ENCODE peak calls at places on chromosome 1, in five cellular contexts. One of them, this sample, is unnamed.

GRCh38 chr1:10444795-10445397 is 4.9 kb upstream of the CORT start:
- DNase-seq in A549: no peak
- DNase-seq in H9: no peak
- DNase-seq in lower lobe of right lung: no peak
- DNase-seq in stomach: no peak
- DNase-seq in this sample: no peak

GRCh38 chr1:90718411-90719320 is 1.6 kb upstream of the BARHL2 start:
- DNase-seq in A549: no peak
- DNase-seq in H9: peak
- DNase-seq in lower lobe of right lung: no peak
- DNase-seq in stomach: no peak
- DNase-seq in this sample: no peak

GRCh38 chr1:215793210-215793609 is 226.1 kb downstream of the KCTD3 start:
- DNase-seq in A549: peak
- DNase-seq in H9: no peak
- DNase-seq in lower lobe of right lung: no peak
- DNase-seq in stomach: no peak
- DNase-seq in this sample: no peak

GRCh38 chr1:101002551-101002950 is 23.0 kb downstream of the DPH5 start:
- DNase-seq in A549: no peak
- DNase-seq in H9: no peak
- DNase-seq in lower lobe of right lung: no peak
- DNase-seq in stomach: no peak
- DNase-seq in this sample: no peak

GRCh38 chr1:111406325-111406768 is 21.2 kb downstream of the OVGP1 start:
- DNase-seq in A549: no peak
- DNase-seq in H9: no peak
- DNase-seq in lower lobe of right lung: no peak
- DNase-seq in stomach: peak
- DNase-seq in this sample: peak

GRCh38 chr1:202858306-202858705 is 30.6 kb downstream of the RABIF start:
- DNase-seq in A549: no peak
- DNase-seq in H9: no peak
- DNase-seq in lower lobe of right lung: no peak
- DNase-seq in stomach: peak
- DNase-seq in this sample: no peak

GRCh38 chr1:162908780-162909179 is 47.8 kb upstream of the CCDC190 start:
- DNase-seq in A549: no peak
- DNase-seq in H9: no peak
- DNase-seq in lower lobe of right lung: no peak
- DNase-seq in stomach: no peak
- DNase-seq in this sample: no peak

GRCh38 chr1:33410091-33410701 is 20.7 kb downstream of the PHC2 start:
- DNase-seq in A549: no peak
- DNase-seq in H9: no peak
- DNase-seq in lower lobe of right lung: no peak
- DNase-seq in stomach: no peak
- DNase-seq in this sample: no peak

GRCh38 chr1:39230261-39231190 is 26.0 kb downstream of the MACF1 start:
- DNase-seq in A549: no peak
- DNase-seq in H9: no peak
- DNase-seq in lower lobe of right lung: no peak
- DNase-seq in stomach: no peak
- DNase-seq in this sample: peak

GRCh38 chr1:47812848-47813508 is 184.2 kb downstream of the TRABD2B start:
- DNase-seq in A549: no peak
- DNase-seq in H9: no peak
- DNase-seq in lower lobe of right lung: no peak
- DNase-seq in stomach: no peak
- DNase-seq in this sample: no peak

GRCh38 chr1:10644307-10645128 is 151.9 kb downstream of the CASZ1 start:
- DNase-seq in A549: no peak
- DNase-seq in H9: no peak
- DNase-seq in lower lobe of right lung: no peak
- DNase-seq in stomach: no peak
- DNase-seq in this sample: peak

GRCh38 chr1:46510998-46511365 is 21.3 kb downstream of the DMBX1 start:
- DNase-seq in A549: no peak
- DNase-seq in H9: no peak
- DNase-seq in lower lobe of right lung: no peak
- DNase-seq in stomach: no peak
- DNase-seq in this sample: no peak

GRCh38 chr1:174800951-174801350 is 198.8 kb upstream of the CACYBP start:
- DNase-seq in A549: no peak
- DNase-seq in H9: no peak
- DNase-seq in lower lobe of right lung: no peak
- DNase-seq in stomach: no peak
- DNase-seq in this sample: no peak

GRCh38 chr1:63407002-63407401 is 39.6 kb downstream of the ALG6 start:
- DNase-seq in A549: no peak
- DNase-seq in H9: no peak
- DNase-seq in lower lobe of right lung: no peak
- DNase-seq in stomach: no peak
- DNase-seq in this sample: no peak

GRCh38 chr1:56644941-56645662 is at the start of gene PRKAA2:
- DNase-seq in A549: peak
- DNase-seq in H9: peak
- DNase-seq in lower lobe of right lung: peak
- DNase-seq in stomach: peak
- DNase-seq in this sample: peak

GRCh38 chr1:173134800-173135199 is 72.3 kb downstream of the TNFSF4 start:
- DNase-seq in A549: no peak
- DNase-seq in H9: no peak
- DNase-seq in lower lobe of right lung: peak
- DNase-seq in stomach: no peak
- DNase-seq in this sample: no peak

GRCh38 chr1:154628122-154628405 is 20.1 kb upstream of the ADAR start:
- DNase-seq in A549: no peak
- DNase-seq in H9: no peak
- DNase-seq in lower lobe of right lung: no peak
- DNase-seq in stomach: no peak
- DNase-seq in this sample: no peak

GRCh38 chr1:206713070-206713469 is 28.4 kb downstream of the MAPKAPK2 start:
- DNase-seq in A549: no peak
- DNase-seq in H9: no peak
- DNase-seq in lower lobe of right lung: no peak
- DNase-seq in stomach: no peak
- DNase-seq in this sample: peak

GRCh38 chr1:230125633-230126528 is 58.8 kb downstream of the GALNT2 start:
- DNase-seq in A549: no peak
- DNase-seq in H9: no peak
- DNase-seq in lower lobe of right lung: no peak
- DNase-seq in stomach: no peak
- DNase-seq in this sample: peak

GRCh38 chr1:61241411-61241838 is 159.1 kb downstream of the NFIA start:
- DNase-seq in A549: no peak
- DNase-seq in H9: no peak
- DNase-seq in lower lobe of right lung: no peak
- DNase-seq in stomach: no peak
- DNase-seq in this sample: no peak

GRCh38 chr1:221794925-221795324 is 53.0 kb upstream of the DUSP10 start:
- DNase-seq in A549: no peak
- DNase-seq in H9: no peak
- DNase-seq in lower lobe of right lung: no peak
- DNase-seq in stomach: no peak
- DNase-seq in this sample: no peak

GRCh38 chr1:228109962-228110488 is 926 bp upstream of the MRPL55 start:
- DNase-seq in A549: no peak
- DNase-seq in H9: no peak
- DNase-seq in lower lobe of right lung: no peak
- DNase-seq in stomach: no peak
- DNase-seq in this sample: peak

GRCh38 chr1:39500862-39501389 is 9.5 kb downstream of the BMP8A start:
- DNase-seq in A549: no peak
- DNase-seq in H9: no peak
- DNase-seq in lower lobe of right lung: no peak
- DNase-seq in stomach: no peak
- DNase-seq in this sample: no peak

GRCh38 chr1:247366926-247367325 is 35.3 kb upstream of the ZNF496 start:
- DNase-seq in A549: no peak
- DNase-seq in H9: no peak
- DNase-seq in lower lobe of right lung: no peak
- DNase-seq in stomach: no peak
- DNase-seq in this sample: no peak

GRCh38 chr1:173333581-173333980 is 126.5 kb upstream of the TNFSF4 start:
- DNase-seq in A549: no peak
- DNase-seq in H9: no peak
- DNase-seq in lower lobe of right lung: no peak
- DNase-seq in stomach: no peak
- DNase-seq in this sample: peak

GRCh38 chr1:100188617-100189016 is 10.6 kb upstream of the LRRC39 start:
- DNase-seq in A549: no peak
- DNase-seq in H9: no peak
- DNase-seq in lower lobe of right lung: no peak
- DNase-seq in stomach: no peak
- DNase-seq in this sample: no peak

GRCh38 chr1:156659994-156660751 is 17.0 kb downstream of the NES start:
- DNase-seq in A549: peak
- DNase-seq in H9: peak
- DNase-seq in lower lobe of right lung: peak
- DNase-seq in stomach: peak
- DNase-seq in this sample: peak

GRCh38 chr1:117611894-117612481 is 6.1 kb downstream of the TENT5C start:
- DNase-seq in A549: no peak
- DNase-seq in H9: no peak
- DNase-seq in lower lobe of right lung: no peak
- DNase-seq in stomach: no peak
- DNase-seq in this sample: no peak

GRCh38 chr1:222817529-222817928 is 2.7 kb downstream of the DISP1 start:
- DNase-seq in A549: peak
- DNase-seq in H9: no peak
- DNase-seq in lower lobe of right lung: no peak
- DNase-seq in stomach: no peak
- DNase-seq in this sample: no peak

GRCh38 chr1:108829498-108829916 is 27.4 kb downstream of the AKNAD1 start:
- DNase-seq in A549: no peak
- DNase-seq in H9: no peak
- DNase-seq in lower lobe of right lung: no peak
- DNase-seq in stomach: no peak
- DNase-seq in this sample: no peak

GRCh38 chr1:88612783-88613182 is 71.3 kb upstream of the PKN2 start:
- DNase-seq in A549: no peak
- DNase-seq in H9: no peak
- DNase-seq in lower lobe of right lung: no peak
- DNase-seq in stomach: no peak
- DNase-seq in this sample: no peak

GRCh38 chr1:88609051-88609450 is 75.0 kb upstream of the PKN2 start:
- DNase-seq in A549: no peak
- DNase-seq in H9: no peak
- DNase-seq in lower lobe of right lung: no peak
- DNase-seq in stomach: no peak
- DNase-seq in this sample: no peak

GRCh38 chr1:88610687-88611086 is 73.4 kb upstream of the PKN2 start:
- DNase-seq in A549: no peak
- DNase-seq in H9: no peak
- DNase-seq in lower lobe of right lung: no peak
- DNase-seq in stomach: no peak
- DNase-seq in this sample: no peak

GRCh38 chr1:88612299-88612698 is 71.8 kb upstream of the PKN2 start:
- DNase-seq in A549: no peak
- DNase-seq in H9: no peak
- DNase-seq in lower lobe of right lung: no peak
- DNase-seq in stomach: no peak
- DNase-seq in this sample: no peak

GRCh38 chr1:88608139-88608943 is 75.7 kb upstream of the PKN2 start:
- DNase-seq in A549: peak
- DNase-seq in H9: no peak
- DNase-seq in lower lobe of right lung: no peak
- DNase-seq in stomach: no peak
- DNase-seq in this sample: peak
- TF ChIP-seq CTCF in A549: peak
- TF ChIP-seq CTCF in H9: peak
- TF ChIP-seq CTCF in lower lobe of right lung: peak
- TF ChIP-seq CTCF in stomach: no peak
- TF ChIP-seq CTCF in this sample: peak

DNA sequence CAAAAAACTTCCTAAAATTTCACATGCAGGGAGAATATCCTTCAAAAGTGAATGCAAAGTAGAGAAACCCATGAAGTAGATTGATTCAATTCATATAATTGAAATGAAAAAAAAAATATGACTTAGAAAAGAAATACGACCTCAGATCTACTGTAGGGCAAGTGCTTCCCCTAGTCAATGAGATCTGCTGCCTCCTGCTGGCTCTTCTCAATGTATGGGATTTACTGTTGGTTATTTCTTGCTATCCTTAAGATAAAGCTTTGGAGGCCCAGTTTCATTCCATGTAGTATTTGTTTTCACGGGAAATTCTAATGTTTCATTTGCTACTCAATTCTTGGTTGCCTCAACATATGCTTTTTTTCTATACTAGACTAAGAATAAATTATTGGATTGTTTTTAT is 46.2 kb downstream of the ZNF648 start:
- DNase-seq in A549: no peak
- DNase-seq in H9: no peak
- DNase-seq in lower lobe of right lung: no peak
- DNase-seq in stomach: no peak
- DNase-seq in this sample: no peak
- TF ChIP-seq CTCF in A549: peak
- TF ChIP-seq CTCF in H9: peak
- TF ChIP-seq CTCF in lower lobe of right lung: no peak
- TF ChIP-seq CTCF in stomach: no peak
- TF ChIP-seq CTCF in this sample: no peak

GRCh38 chr1:183164963-183165362 is 21.1 kb upstream of the LAMC2 start:
- DNase-seq in A549: no peak
- DNase-seq in H9: no peak
- DNase-seq in lower lobe of right lung: no peak
- DNase-seq in stomach: no peak
- DNase-seq in this sample: no peak
- TF ChIP-seq CTCF in A549: no peak
- TF ChIP-seq CTCF in H9: no peak
- TF ChIP-seq CTCF in lower lobe of right lung: no peak
- TF ChIP-seq CTCF in stomach: no peak
- TF ChIP-seq CTCF in this sample: no peak

DNA sequence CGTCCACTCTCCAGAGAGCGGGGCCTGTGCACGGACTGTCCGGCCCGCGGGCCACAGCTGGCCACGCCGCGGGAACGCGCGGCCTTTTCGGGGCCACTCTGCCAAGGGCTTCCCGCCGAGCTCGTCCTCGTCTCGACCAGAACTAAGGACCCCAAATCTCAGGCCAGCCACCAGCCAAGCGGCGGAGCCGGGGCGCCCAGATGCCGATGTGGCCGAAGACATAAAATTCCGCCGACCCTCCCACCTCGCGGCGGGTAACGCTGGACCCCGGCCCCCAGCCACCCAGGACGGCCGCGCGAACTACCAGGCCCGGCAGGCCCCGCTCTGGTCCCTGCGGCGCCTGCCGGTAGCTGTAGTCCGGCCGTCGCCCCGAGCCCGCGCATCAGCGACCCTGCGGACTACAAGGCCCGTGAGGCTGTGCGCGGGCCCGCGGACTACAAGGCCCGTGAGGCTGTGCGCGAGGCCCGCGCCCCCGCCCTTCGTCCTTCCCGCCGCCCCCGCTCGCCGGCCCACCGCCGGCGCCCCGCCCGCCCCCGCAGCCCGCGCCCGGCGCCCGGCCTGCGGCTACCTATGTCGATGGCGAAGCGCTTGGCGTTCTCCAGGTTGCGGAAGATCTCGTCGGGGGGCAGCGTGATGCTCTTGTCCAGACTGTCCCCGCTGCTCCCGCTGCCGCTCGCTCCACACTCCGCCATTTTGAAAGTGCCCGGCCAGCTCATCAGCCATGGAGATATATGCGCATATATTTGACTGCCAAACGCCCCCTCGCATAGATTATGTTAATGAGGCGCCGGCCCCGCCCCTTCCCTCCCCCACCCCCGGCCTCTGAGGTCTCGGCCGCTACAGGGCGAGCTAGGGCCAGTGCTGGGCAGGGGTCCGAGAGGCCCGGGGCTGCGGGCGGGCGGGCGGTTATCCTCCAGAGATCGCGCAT is at the start of gene PANK4:
- DNase-seq in A549: peak
- DNase-seq in H9: peak
- DNase-seq in lower lobe of right lung: peak
- DNase-seq in stomach: peak
- DNase-seq in this sample: peak
- TF ChIP-seq CTCF in A549: no peak
- TF ChIP-seq CTCF in H9: no peak
- TF ChIP-seq CTCF in lower lobe of right lung: no peak
- TF ChIP-seq CTCF in stomach: no peak
- TF ChIP-seq CTCF in this sample: no peak